ENCODE peak calls at places on chromosomes 2 and 18, in seven cellular contexts. D is stimulated activated CD4-positive, alpha-beta T cell treated with anti-CD3 and anti-CD28 coated beads, Interleukin-12 subunit alpha, Interleukin-12 subunit beta, amount 100 ng/mL, for 4 hours; T is NCI-H226; A is mammary epithelial cell; S is cardiac muscle cell; N is Kasumi-1; O is activated CD4-positive, alpha-beta T cell treated with anti-CD3 and anti-CD28 coated beads, Interleukin-2, amount 10 ng/mL, durations not matched to agents 7 days and 5 days. G is an unnamed sample.

GRCh38 chr2:161122772-161123530 is 37.3 kb upstream of the TANK start:
- DNase-seq in D (no peak), T (peak), A (peak), S (peak), N (peak), O (no peak), G (peak)

GRCh38 chr2:238905721-238906120 is 57.8 kb downstream of the TWIST2 start:
- DNase-seq in D (no peak), T (no peak), A (no peak), S (no peak), N (no peak), O (no peak), G (no peak)

GRCh38 chr2:146665801-146666200 is 1179.0 kb upstream of the ACVR2A start:
- DNase-seq in D (no peak), T (peak), A (peak), S (no peak), N (no peak), O (no peak), G (no peak)

GRCh38 chr2:151754253-151754897 is 20.1 kb upstream of the NEB start:
- DNase-seq in D (no peak), T (no peak), A (no peak), S (no peak), N (no peak), O (no peak), G (no peak)

GRCh38 chr2:192828175-192828574 is 633.4 kb upstream of the TMEFF2 start:
- DNase-seq in D (no peak), T (no peak), A (no peak), S (no peak), N (no peak), O (no peak), G (no peak)

GRCh38 chr18:75230210-75231052 is 19.8 kb downstream of the TSHZ1 start:
- DNase-seq in D (no peak), T (no peak), A (no peak), S (no peak), N (no peak), O (no peak), G (no peak)

GRCh38 chr2:20561703-20562454 is 89.0 kb downstream of the HS1BP3 start:
- DNase-seq in D (no peak), T (peak), A (peak), S (peak), N (no peak), O (no peak), G (peak)

GRCh38 chr2:112817082-112817481 is 19.5 kb downstream of the IL1B start:
- DNase-seq in D (no peak), T (no peak), A (no peak), S (no peak), N (no peak), O (no peak), G (peak)

GRCh38 chr2:56266761-56267411 is 83.1 kb downstream of the CCDC85A start:
- DNase-seq in D (no peak), T (no peak), A (no peak), S (no peak), N (no peak), O (no peak), G (no peak)

GRCh38 chr18:30387401-30387800 is 655.1 kb downstream of the DSC3 start:
- DNase-seq in D (no peak), T (peak), A (peak), S (peak), N (no peak), O (no peak), G (peak)

GRCh38 chr2:241234066-241234790 is 45.8 kb downstream of the ANO7 start:
- DNase-seq in D (no peak), T (no peak), A (no peak), S (no peak), N (no peak), O (no peak), G (no peak)

G was measured in mesendoderm.